ENCODE peak calls at places on chromosomes 5 and 9, in eight cellular contexts. One of them, this sample, is unnamed. For H3K4me1, the result is how much of the 10 kb centered on the place peaks cover.

GRCh38 chr5:50873594-50874276 is 207.3 kb downstream of the PARP8 start:
- DNase-seq in heart right ventricle: no peak
- DNase-seq in GM23338: no peak
- DNase-seq in H9: no peak
- DNase-seq in mucosa of descending colon: no peak
- DNase-seq in PC-9: no peak
- DNase-seq in psoas muscle: no peak
- DNase-seq in tibial nerve: no peak
- DNase-seq in this sample: no peak

GRCh38 chr9:2180704-2181103 is 165.6 kb downstream of the SMARCA2 start:
- DNase-seq in heart right ventricle: no peak
- DNase-seq in GM23338: peak
- DNase-seq in H9: no peak
- DNase-seq in mucosa of descending colon: no peak
- DNase-seq in PC-9: no peak
- DNase-seq in psoas muscle: no peak
- DNase-seq in tibial nerve: no peak
- DNase-seq in this sample: no peak

GRCh38 chr5:132230871-132231270 is 3.2 kb upstream of the P4HA2 start:
- DNase-seq in heart right ventricle: peak
- DNase-seq in GM23338: no peak
- DNase-seq in H9: peak
- DNase-seq in mucosa of descending colon: no peak
- DNase-seq in PC-9: no peak
- DNase-seq in psoas muscle: no peak
- DNase-seq in tibial nerve: no peak
- DNase-seq in this sample: no peak

GRCh38 chr5:16140417-16140816 is 39.2 kb downstream of the MARCHF11 start:
- DNase-seq in heart right ventricle: no peak
- DNase-seq in GM23338: no peak
- DNase-seq in H9: no peak
- DNase-seq in mucosa of descending colon: no peak
- DNase-seq in PC-9: no peak
- DNase-seq in psoas muscle: no peak
- DNase-seq in tibial nerve: no peak
- DNase-seq in this sample: no peak

GRCh38 chr9:137319976-137320551 is 18.0 kb upstream of the NRARP start:
- DNase-seq in heart right ventricle: no peak
- DNase-seq in GM23338: no peak
- DNase-seq in H9: peak
- DNase-seq in mucosa of descending colon: no peak
- DNase-seq in PC-9: no peak
- DNase-seq in psoas muscle: peak
- DNase-seq in tibial nerve: no peak
- DNase-seq in this sample: no peak

GRCh38 chr5:142795246-142795645 is 25.1 kb downstream of the ARHGAP26 start:
- DNase-seq in heart right ventricle: no peak
- DNase-seq in GM23338: no peak
- DNase-seq in H9: no peak
- DNase-seq in mucosa of descending colon: no peak
- DNase-seq in PC-9: no peak
- DNase-seq in psoas muscle: no peak
- DNase-seq in tibial nerve: no peak
- DNase-seq in this sample: no peak

GRCh38 chr5:151030377-151030776 is 10.0 kb downstream of the GPX3 start:
- DNase-seq in heart right ventricle: no peak
- DNase-seq in GM23338: no peak
- DNase-seq in H9: no peak
- DNase-seq in mucosa of descending colon: no peak
- DNase-seq in PC-9: no peak
- DNase-seq in psoas muscle: peak
- DNase-seq in tibial nerve: peak
- DNase-seq in this sample: no peak

GRCh38 chr9:124258765-124259272 is 1.1 kb downstream of the NEK6 start:
- DNase-seq in heart right ventricle: no peak
- DNase-seq in GM23338: peak
- DNase-seq in H9: peak
- DNase-seq in mucosa of descending colon: no peak
- DNase-seq in PC-9: no peak
- DNase-seq in psoas muscle: peak
- DNase-seq in tibial nerve: no peak
- DNase-seq in this sample: no peak

GRCh38 chr5:39541920-39542319 is 117.1 kb upstream of the DAB2 start:
- DNase-seq in heart right ventricle: no peak
- DNase-seq in GM23338: no peak
- DNase-seq in H9: no peak
- DNase-seq in mucosa of descending colon: no peak
- DNase-seq in PC-9: no peak
- DNase-seq in psoas muscle: no peak
- DNase-seq in tibial nerve: no peak
- DNase-seq in this sample: no peak

GRCh38 chr9:132164604-132165362 is 2.9 kb downstream of the NTNG2 start:
- DNase-seq in heart right ventricle: peak
- DNase-seq in GM23338: no peak
- DNase-seq in H9: no peak
- DNase-seq in mucosa of descending colon: no peak
- DNase-seq in PC-9: no peak
- DNase-seq in psoas muscle: peak
- DNase-seq in tibial nerve: peak
- DNase-seq in this sample: no peak

GRCh38 chr9:132167192-132167591 is 5.3 kb downstream of the NTNG2 start:
- DNase-seq in heart right ventricle: no peak
- DNase-seq in GM23338: no peak
- DNase-seq in H9: no peak
- DNase-seq in mucosa of descending colon: no peak
- DNase-seq in PC-9: no peak
- DNase-seq in psoas muscle: no peak
- DNase-seq in tibial nerve: no peak
- DNase-seq in this sample: peak

GRCh38 chr9:132168347-132168746 is 6.5 kb downstream of the NTNG2 start:
- DNase-seq in heart right ventricle: peak
- DNase-seq in GM23338: no peak
- DNase-seq in H9: no peak
- DNase-seq in mucosa of descending colon: no peak
- DNase-seq in PC-9: no peak
- DNase-seq in psoas muscle: no peak
- DNase-seq in tibial nerve: no peak
- DNase-seq in this sample: no peak

GRCh38 chr9:132168851-132169250 is 7.0 kb downstream of the NTNG2 start:
- DNase-seq in heart right ventricle: no peak
- DNase-seq in GM23338: no peak
- DNase-seq in H9: no peak
- DNase-seq in mucosa of descending colon: no peak
- DNase-seq in PC-9: no peak
- DNase-seq in psoas muscle: no peak
- DNase-seq in tibial nerve: no peak
- DNase-seq in this sample: no peak

DNA sequence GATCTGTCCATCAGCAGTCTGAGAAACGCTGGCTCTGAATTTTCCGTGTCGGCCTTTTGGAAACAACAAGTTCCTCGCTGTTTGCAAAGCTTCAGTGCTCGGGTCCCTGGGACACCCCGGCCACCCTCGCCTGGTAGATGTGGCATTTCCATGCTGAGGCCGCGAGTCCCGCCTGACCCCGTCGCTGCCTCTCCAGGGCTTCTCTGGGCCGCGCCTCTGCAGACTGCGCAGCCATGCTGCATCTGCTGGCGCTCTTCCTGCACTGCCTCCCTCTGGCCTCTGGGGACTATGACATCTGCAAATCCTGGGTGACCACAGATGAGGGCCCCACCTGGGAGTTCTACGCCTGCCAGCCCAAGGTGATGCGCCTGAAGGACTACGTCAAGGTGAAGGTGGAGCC is 4.7 kb downstream of the NTNG2 start:
- DNase-seq in heart right ventricle: no peak
- DNase-seq in GM23338: peak
- DNase-seq in H9: peak
- DNase-seq in mucosa of descending colon: no peak
- DNase-seq in PC-9: no peak
- DNase-seq in psoas muscle: no peak
- DNase-seq in tibial nerve: no peak
- DNase-seq in this sample: no peak
- TF ChIP-seq CTCF in heart right ventricle: no peak
- TF ChIP-seq CTCF in GM23338: peak
- TF ChIP-seq CTCF in H9: peak
- TF ChIP-seq CTCF in mucosa of descending colon: no peak
- TF ChIP-seq CTCF in PC-9: peak
- TF ChIP-seq CTCF in psoas muscle: no peak
- TF ChIP-seq CTCF in tibial nerve: no peak
- TF ChIP-seq CTCF in this sample: peak

GRCh38 chr5:138095100-138095907 is 11.5 kb downstream of the WNT8A start:
- DNase-seq in heart right ventricle: no peak
- DNase-seq in GM23338: peak
- DNase-seq in H9: peak
- DNase-seq in mucosa of descending colon: no peak
- DNase-seq in PC-9: no peak
- DNase-seq in psoas muscle: no peak
- DNase-seq in tibial nerve: no peak
- DNase-seq in this sample: no peak
- H3K4me1 ChIP-seq in heart right ventricle: under half
- H3K4me1 ChIP-seq in GM23338: half or more
- H3K4me1 ChIP-seq in H9: under half
- H3K4me1 ChIP-seq in mucosa of descending colon: under half
- H3K4me1 ChIP-seq in PC-9: under half
- H3K4me1 ChIP-seq in psoas muscle: under half
- H3K4me1 ChIP-seq in tibial nerve: under half
- H3K4me1 ChIP-seq in this sample: under half

GRCh38 chr9:97470076-97470475 is 31.4 kb upstream of the TMOD1 start:
- DNase-seq in heart right ventricle: no peak
- DNase-seq in GM23338: peak
- DNase-seq in H9: peak
- DNase-seq in mucosa of descending colon: no peak
- DNase-seq in PC-9: no peak
- DNase-seq in psoas muscle: no peak
- DNase-seq in tibial nerve: no peak
- DNase-seq in this sample: no peak
- TF ChIP-seq CTCF in heart right ventricle: peak
- TF ChIP-seq CTCF in GM23338: peak
- TF ChIP-seq CTCF in H9: peak
- TF ChIP-seq CTCF in mucosa of descending colon: no peak
- TF ChIP-seq CTCF in PC-9: peak
- TF ChIP-seq CTCF in psoas muscle: peak
- TF ChIP-seq CTCF in tibial nerve: peak
- TF ChIP-seq CTCF in this sample: peak

GRCh38 chr9:93467062-93467416 is 13.7 kb upstream of the FAM120AOS start:
- DNase-seq in heart right ventricle: no peak
- DNase-seq in GM23338: no peak
- DNase-seq in H9: no peak
- DNase-seq in mucosa of descending colon: no peak
- DNase-seq in PC-9: no peak
- DNase-seq in psoas muscle: no peak
- DNase-seq in tibial nerve: no peak
- DNase-seq in this sample: peak

GRCh38 chr9:93466416-93467061 is 13.2 kb upstream of the FAM120AOS start:
- DNase-seq in heart right ventricle: no peak
- DNase-seq in GM23338: peak
- DNase-seq in H9: no peak
- DNase-seq in mucosa of descending colon: peak
- DNase-seq in PC-9: no peak
- DNase-seq in psoas muscle: no peak
- DNase-seq in tibial nerve: no peak
- DNase-seq in this sample: no peak

GRCh38 chr9:93468763-93469456 is 15.5 kb upstream of the FAM120AOS start:
- DNase-seq in heart right ventricle: peak
- DNase-seq in GM23338: no peak
- DNase-seq in H9: no peak
- DNase-seq in mucosa of descending colon: peak
- DNase-seq in PC-9: no peak
- DNase-seq in psoas muscle: no peak
- DNase-seq in tibial nerve: no peak
- DNase-seq in this sample: no peak

GRCh38 chr9:93465853-93466252 is 12.5 kb upstream of the FAM120AOS start:
- DNase-seq in heart right ventricle: no peak
- DNase-seq in GM23338: no peak
- DNase-seq in H9: no peak
- DNase-seq in mucosa of descending colon: peak
- DNase-seq in PC-9: no peak
- DNase-seq in psoas muscle: no peak
- DNase-seq in tibial nerve: no peak
- DNase-seq in this sample: no peak

DNA sequence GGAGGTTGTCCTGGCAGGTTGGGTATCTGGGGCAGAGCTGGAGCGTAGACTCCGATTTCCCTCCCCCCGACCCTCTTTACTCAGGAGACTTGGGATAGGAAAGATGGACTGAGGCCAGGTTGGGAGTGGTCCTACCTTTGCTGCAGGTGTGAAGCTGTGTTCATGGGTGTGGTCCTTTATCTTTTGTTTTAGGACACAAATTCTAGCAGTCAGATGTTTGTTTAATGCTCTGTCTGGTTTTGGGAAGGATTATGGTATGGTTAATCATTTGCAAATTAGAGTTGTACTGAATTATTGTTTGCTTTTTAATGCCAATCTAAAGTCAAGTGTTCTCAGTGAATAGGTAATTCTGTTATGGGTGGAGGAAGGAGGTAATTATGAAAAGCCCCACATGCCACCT is 14.1 kb upstream of the FAM120AOS start:
- DNase-seq in heart right ventricle: no peak
- DNase-seq in GM23338: no peak
- DNase-seq in H9: no peak
- DNase-seq in mucosa of descending colon: peak
- DNase-seq in PC-9: no peak
- DNase-seq in psoas muscle: no peak
- DNase-seq in tibial nerve: no peak
- DNase-seq in this sample: no peak
- H3K4me1 ChIP-seq in heart right ventricle: under half
- H3K4me1 ChIP-seq in GM23338: half or more
- H3K4me1 ChIP-seq in H9: under half
- H3K4me1 ChIP-seq in mucosa of descending colon: half or more
- H3K4me1 ChIP-seq in PC-9: under half
- H3K4me1 ChIP-seq in psoas muscle: half or more
- H3K4me1 ChIP-seq in tibial nerve: under half
- H3K4me1 ChIP-seq in this sample: under half

GRCh38 chr9:6787793-6788174 is 30.0 kb downstream of the KDM4C start:
- DNase-seq in heart right ventricle: no peak
- DNase-seq in GM23338: no peak
- DNase-seq in H9: no peak
- DNase-seq in mucosa of descending colon: no peak
- DNase-seq in PC-9: no peak
- DNase-seq in psoas muscle: no peak
- DNase-seq in tibial nerve: no peak
- DNase-seq in this sample: no peak
- TF ChIP-seq CTCF in heart right ventricle: no peak
- TF ChIP-seq CTCF in GM23338: no peak
- TF ChIP-seq CTCF in H9: no peak
- TF ChIP-seq CTCF in mucosa of descending colon: no peak
- TF ChIP-seq CTCF in PC-9: no peak
- TF ChIP-seq CTCF in psoas muscle: no peak
- TF ChIP-seq CTCF in tibial nerve: no peak
- TF ChIP-seq CTCF in this sample: no peak

GRCh38 chr5:639253-639530 is 27.1 kb downstream of the CEP72 start:
- DNase-seq in heart right ventricle: no peak
- DNase-seq in GM23338: no peak
- DNase-seq in H9: no peak
- DNase-seq in mucosa of descending colon: no peak
- DNase-seq in PC-9: no peak
- DNase-seq in psoas muscle: peak
- DNase-seq in tibial nerve: no peak
- DNase-seq in this sample: no peak
- H3K4me1 ChIP-seq in heart right ventricle: under half
- H3K4me1 ChIP-seq in GM23338: under half
- H3K4me1 ChIP-seq in H9: under half
- H3K4me1 ChIP-seq in mucosa of descending colon: under half
- H3K4me1 ChIP-seq in PC-9: under half
- H3K4me1 ChIP-seq in psoas muscle: under half
- H3K4me1 ChIP-seq in tibial nerve: under half
- H3K4me1 ChIP-seq in this sample: under half

This sample was measured in foreskin keratinocyte.